ENCODE peak calls at places on chromosomes 5 and 9, in four cellular contexts. C is GM12878, X is endothelial cell of umbilical vein, I is K562. G is an unnamed sample.

GRCh38 chr5:87949665-87950640 is 318.7 kb downstream of the TMEM161B start:
- DNase-seq in C (no peak), X (no peak), I (no peak), G (no peak)

GRCh38 chr5:168171901-168172717 is 119.3 kb upstream of the WWC1 start:
- DNase-seq in I (no peak), X (no peak), C (no peak), G (no peak)

GRCh38 chr5:1509346-1510085 is 14.2 kb downstream of the LPCAT1 start:
- DNase-seq in I (no peak), C (no peak), X (no peak), G (no peak)

GRCh38 chr9:114465417-114465816 is 39.9 kb downstream of the WHRN start:
- DNase-seq in C (no peak), X (no peak), I (no peak), G (no peak)

GRCh38 chr9:21883642-21884041 is 81.2 kb downstream of the MTAP start:
- DNase-seq in I (no peak), C (no peak), X (no peak), G (no peak)

GRCh38 chr5:163306421-163306820 is 131.0 kb upstream of the CCNG1 start:
- DNase-seq in C (no peak), X (peak; percentile 1), I (no peak), G (no peak)

GRCh38 chr5:37198066-37198465 is 51.1 kb downstream of the CPLANE1 start:
- DNase-seq in C (no peak), I (no peak), X (peak; percentile 2), G (no peak)

GRCh38 chr9:9791621-9792020 is 821.2 kb downstream of the PTPRD start:
- DNase-seq in I (no peak), X (peak; percentile 35), C (no peak), G (no peak)

GRCh38 chr5:127577458-127577857 is 60.0 kb downstream of the PRRC1 start:
- DNase-seq in X (peak; percentile 64), I (no peak), C (no peak), G (peak; percentile 20)

GRCh38 chr5:154303133-154303532 is 112.6 kb downstream of the GALNT10 start:
- DNase-seq in I (no peak), C (no peak), X (no peak), G (no peak)

GRCh38 chr5:79974896-79975295 is 16.2 kb downstream of the MTX3 start:
- DNase-seq in I (no peak), X (no peak), C (no peak), G (peak; percentile 77)
- TF ChIP-seq FOS in I (no peak), X (peak; percentile 27), C (no peak), G (peak; percentile 8)

GRCh38 chr5:139962445-139962844 is 80.7 kb downstream of the NRG2 start:
- DNase-seq in I (no peak), X (no peak), C (no peak), G (no peak)
- TF ChIP-seq FOS in I (no peak), X (no peak), C (no peak), G (no peak)

DNA sequence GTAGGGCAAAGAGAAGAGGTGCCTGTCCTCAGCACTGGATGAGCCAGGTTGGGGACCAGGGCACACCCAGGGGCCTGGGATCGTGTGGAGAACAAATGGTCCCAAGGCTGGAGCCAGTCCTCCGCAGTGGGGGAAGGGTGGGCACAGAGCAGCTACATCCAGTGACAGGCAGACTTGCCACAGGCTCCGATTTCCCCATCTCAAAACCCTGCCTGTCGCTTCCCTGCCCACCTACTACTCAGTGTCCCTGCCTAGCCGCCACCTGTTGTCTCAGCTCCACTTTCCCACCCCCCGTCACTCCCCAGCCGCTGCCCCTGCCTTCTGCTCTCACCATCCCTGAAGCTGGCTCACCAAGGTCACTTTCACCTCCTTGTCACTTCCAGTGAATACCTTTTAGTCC is 13.9 kb upstream of the ENHO start:
- DNase-seq in X (no peak), C (no peak), I (no peak), G (no peak)
- TF ChIP-seq FOS in X (no peak), C (no peak), I (no peak), G (no peak)

GRCh38 chr5:54310433-54311177 is at the start of gene ARL15:
- DNase-seq in I (peak; percentile 98), X (peak; percentile 98), C (peak; percentile 87), G (peak; percentile 96)

GRCh38 chr5:54309237-54309636 is 1.1 kb downstream of the ARL15 start:
- DNase-seq in I (no peak), X (peak; percentile 47), C (no peak), G (peak; percentile 15)

GRCh38 chr5:54307583-54307982 is 2.8 kb downstream of the ARL15 start:
- DNase-seq in I (no peak), C (no peak), X (no peak), G (no peak)

GRCh38 chr5:54311178-54311811 is 922 bp upstream of the ARL15 start:
- DNase-seq in X (peak; percentile 62), C (no peak), I (no peak), G (peak; percentile 26)

GRCh38 chr5:54309751-54310432 is 481 bp downstream of the ARL15 start:
- DNase-seq in X (peak; percentile 62), C (no peak), I (no peak), G (peak; percentile 10)
- TF ChIP-seq FOS in X (no peak), C (no peak), I (no peak), G (no peak)

GRCh38 chr5:135384898-135385297 is 14.1 kb downstream of the MACROH2A1 start:
- DNase-seq in I (no peak), C (no peak), X (no peak), G (no peak)

GRCh38 chr5:135385576-135385975 is 13.5 kb downstream of the MACROH2A1 start:
- DNase-seq in C (no peak), I (no peak), X (no peak), G (no peak)

GRCh38 chr5:135383803-135384495 is 15.1 kb downstream of the MACROH2A1 start:
- DNase-seq in C (no peak), I (no peak), X (no peak), G (no peak)

GRCh38 chr5:135379052-135379654 is 19.9 kb downstream of the MACROH2A1 start:
- DNase-seq in X (no peak), C (no peak), I (no peak), G (peak; percentile 44)

DNA sequence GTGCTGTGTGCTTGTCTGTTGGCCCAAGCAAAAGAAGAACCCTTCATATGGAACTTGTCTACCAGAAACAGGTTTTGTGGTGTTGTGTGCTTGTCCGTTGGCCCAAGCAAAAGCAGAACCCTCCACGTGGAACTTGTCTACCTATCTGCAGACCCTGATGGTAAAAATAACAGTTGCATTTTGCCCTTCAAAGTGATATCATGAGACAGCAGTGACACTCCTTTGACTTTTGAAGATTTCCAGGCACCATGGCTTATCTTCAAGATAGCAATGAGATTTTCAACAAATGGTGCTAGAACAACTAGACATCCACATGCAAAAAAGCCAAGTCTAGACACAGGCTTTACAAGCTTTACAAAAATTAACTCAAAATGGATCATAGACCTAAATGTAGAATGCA is 16.9 kb downstream of the MACROH2A1 start:
- DNase-seq in C (no peak), I (peak; percentile 34), X (no peak), G (no peak)
- TF ChIP-seq FOS in C (no peak), I (no peak), X (no peak), G (no peak)